ENCODE peak calls at places on chromosomes 13 and 19, in five cellular contexts. C is transverse colon, R is IMR-90, H is fibroblast of mammary gland, N is OCI-LY7. A is an unnamed sample.

GRCh38 chr13:53005631-53006030 is 23.0 kb upstream of the OLFM4 start:
- DNase-seq in C (no peak), R (no peak), H (no peak), N (no peak), A (no peak)

GRCh38 chr13:44125943-44126469 is 246.3 kb downstream of the LACC1 start:
- DNase-seq in C (no peak), R (peak; percentile 93), H (peak; percentile 76), N (no peak), A (no peak)

GRCh38 chr19:43354305-43354627 is 780 bp downstream of the CD177 start:
- DNase-seq in C (no peak), R (no peak), H (no peak), N (no peak), A (no peak)

GRCh38 chr19:18915639-18916038 is 3.5 kb downstream of the COPE start:
- DNase-seq in C (peak; percentile 39), R (peak; percentile 30), H (peak; percentile 54), N (peak; percentile 41), A (peak; percentile 45)

GRCh38 chr13:67620665-67621064 is 390.5 kb upstream of the PCDH9 start:
- DNase-seq in C (no peak), R (peak; percentile 86), H (peak; percentile 38), N (no peak), A (no peak)

GRCh38 chr19:49333426-49334288 is 1.5 kb upstream of the CD37 start:
- DNase-seq in C (peak; percentile 68), R (peak; percentile 40), H (peak; percentile 40), N (peak; percentile 98), A (peak; percentile 68)

GRCh38 chr13:101763191-101763590 is 310.7 kb downstream of the ITGBL1 start:
- DNase-seq in C (no peak), R (no peak), H (no peak), N (no peak), A (no peak)

GRCh38 chr13:22211876-22212275 is 541.0 kb downstream of the FGF9 start:
- DNase-seq in C (no peak), R (no peak), H (no peak), N (no peak), A (no peak)

GRCh38 chr19:29121684-29122083 is 91.3 kb downstream of the UQCRFS1 start:
- DNase-seq in C (no peak), R (no peak), H (peak; percentile 26), N (no peak), A (peak; percentile 7)

GRCh38 chr13:26469602-26470001 is 87.9 kb upstream of the WASF3 start:
- DNase-seq in C (no peak), R (no peak), H (no peak), N (no peak), A (no peak)

DNA sequence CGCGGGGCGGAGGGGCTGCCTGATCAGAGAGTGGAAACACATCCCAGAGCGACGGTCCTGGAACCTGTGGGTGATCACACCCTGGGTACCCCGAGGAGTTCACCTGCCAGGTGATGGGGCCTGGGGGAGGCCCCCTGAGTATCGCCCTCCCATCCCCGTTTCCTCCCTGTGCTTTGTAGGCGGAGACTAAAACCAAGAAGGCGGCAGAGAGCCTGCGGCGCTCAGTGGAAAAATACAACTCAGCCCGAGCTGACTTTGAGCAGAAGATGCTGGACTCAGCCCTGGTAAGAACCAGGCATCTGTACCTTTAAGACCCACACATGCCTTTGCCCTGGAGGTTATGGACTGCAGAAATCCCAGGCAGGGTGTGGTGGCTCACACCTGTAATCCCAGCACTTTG is 19.3 kb downstream of the FCHO1 start:
- DNase-seq in C (no peak), R (no peak), H (no peak), N (no peak), A (no peak)
- H3K4me3 ChIP-seq in C (no peak overlapping the region), R (no peak overlapping the region), H (no peak overlapping the region), N (no peak overlapping the region), A (no peak overlapping the region)

GRCh38 chr13:99988469-99989375 is 7.1 kb downstream of the ZIC2 start:
- DNase-seq in C (no peak), R (no peak), H (no peak), N (no peak), A (no peak)
- H3K4me3 ChIP-seq in C (no peak overlapping the region), R (no peak overlapping the region), H (no peak overlapping the region), N (no peak overlapping the region), A (no peak overlapping the region)

GRCh38 chr13:30355839-30356238 is 48.5 kb upstream of the KATNAL1 start:
- DNase-seq in C (no peak), R (no peak), H (no peak), N (no peak), A (peak; percentile 62)
- H3K4me3 ChIP-seq in C (no peak overlapping the region), R (no peak overlapping the region), H (no peak overlapping the region), N (peak overlapping the region; percentile 6), A (peak overlapping the region; percentile 26)

GRCh38 chr13:114200673-114201005 is 21.6 kb downstream of the CFAP97D2 start:
- DNase-seq in C (no peak), R (peak; percentile 19), H (peak; percentile 14), N (no peak), A (no peak)
- H3K4me3 ChIP-seq in C (no peak overlapping the region), R (peak overlapping the region; percentile 4), H (no peak overlapping the region), N (no peak overlapping the region), A (no peak overlapping the region)

GRCh38 chr13:77031869-77032268 is 4.9 kb upstream of the FBXL3 start:
- DNase-seq in C (no peak), R (no peak), H (no peak), N (no peak), A (no peak)

GRCh38 chr13:77029436-77029835 is 2.5 kb upstream of the FBXL3 start:
- DNase-seq in C (no peak), R (no peak), H (no peak), N (no peak), A (no peak)

GRCh38 chr13:77026255-77026782 is 640 bp downstream of the FBXL3 start:
- DNase-seq in C (peak; percentile 94), R (peak; percentile 37), H (peak; percentile 69), N (peak; percentile 81), A (peak; percentile 62)

GRCh38 chr13:77026783-77027621 is at the start of gene FBXL3:
- DNase-seq in C (peak; percentile 88), R (peak; percentile 94), H (peak; percentile 89), N (peak; percentile 91), A (peak; percentile 77)

GRCh38 chr13:77028202-77028601 is 1.2 kb upstream of the FBXL3 start:
- DNase-seq in C (no peak), R (no peak), H (peak; percentile 75), N (no peak), A (no peak)
- H3K4me3 ChIP-seq in C (no peak overlapping the region), R (no peak overlapping the region), H (peak overlapping the region; percentile 73), N (no peak overlapping the region), A (no peak overlapping the region)

GRCh38 chr19:1258707-1259205 is 10.4 kb downstream of the MIDN start:
- DNase-seq in C (no peak), R (no peak), H (no peak), N (peak; percentile 46), A (no peak)
- H3K4me3 ChIP-seq in C (peak overlapping the region; percentile 13), R (no peak overlapping the region), H (no peak overlapping the region), N (peak overlapping the region; percentile 78), A (peak overlapping the region; percentile 50)

GRCh38 chr13:60398438-60398891 is 1.4 kb downstream of the TDRD3 start:
- DNase-seq in C (no peak), R (no peak), H (no peak), N (no peak), A (no peak)

GRCh38 chr13:60396783-60397692 is at the start of gene TDRD3:
- DNase-seq in C (peak; percentile 86), R (peak; percentile 82), H (peak; percentile 84), N (peak; percentile 88), A (peak; percentile 83)

GRCh38 chr13:60398949-60399589 is 2.0 kb downstream of the TDRD3 start:
- DNase-seq in C (peak; percentile 20), R (peak; percentile 43), H (peak; percentile 20), N (no peak), A (no peak)

GRCh38 chr13:60397693-60398437 is 845 bp downstream of the TDRD3 start:
- DNase-seq in C (peak; percentile 66), R (peak; percentile 67), H (peak; percentile 63), N (peak; percentile 73), A (no peak)

GRCh38 chr13:60402022-60402421 is 5.0 kb downstream of the TDRD3 start:
- DNase-seq in C (no peak), R (peak; percentile 5), H (no peak), N (no peak), A (no peak)
- H3K4me3 ChIP-seq in C (no peak overlapping the region), R (no peak overlapping the region), H (no peak overlapping the region), N (no peak overlapping the region), A (no peak overlapping the region)

DNA sequence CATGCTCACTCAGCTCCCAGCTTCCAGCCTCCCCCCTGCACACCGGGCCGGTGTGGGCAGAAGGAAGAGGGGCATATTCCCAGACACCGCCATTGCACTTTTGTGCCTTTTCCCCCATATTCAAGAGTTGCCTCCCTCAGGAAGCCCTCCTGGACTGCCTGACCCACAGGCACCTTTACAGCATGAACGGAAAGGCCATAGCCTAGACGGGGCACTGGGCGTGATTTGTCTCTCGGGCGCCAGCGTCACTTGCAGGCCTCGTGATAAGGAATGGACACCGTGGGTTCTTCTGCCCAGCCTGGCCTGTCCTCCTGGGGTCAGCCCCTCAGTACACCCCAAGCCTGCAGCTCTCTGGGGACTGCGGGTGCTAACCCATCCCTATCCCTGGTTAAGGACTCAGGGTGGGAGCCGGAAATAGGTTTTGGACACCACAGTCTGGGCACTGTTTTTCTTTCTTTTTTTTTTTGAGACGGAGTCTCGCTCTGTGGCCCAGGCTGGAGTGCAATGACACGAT is 933 bp upstream of the UQCR11 start:
- DNase-seq in C (no peak), R (no peak), H (no peak), N (peak; percentile 37), A (no peak)
- H3K4me3 ChIP-seq in C (peak overlapping the region; percentile 100), R (peak overlapping the region; percentile 57), H (peak overlapping the region; percentile 68), N (peak overlapping the region; percentile 100), A (peak overlapping the region; percentile 76)

GRCh38 chr19:4090351-4091220 is 23.9 kb upstream of the ZBTB7A start:
- DNase-seq in C (no peak), R (no peak), H (no peak), N (no peak), A (no peak)

GRCh38 chr19:4088975-4089374 is 22.3 kb upstream of the ZBTB7A start:
- DNase-seq in C (no peak), R (no peak), H (no peak), N (no peak), A (peak; percentile 97)

GRCh38 chr19:4088065-4088679 is 21.5 kb upstream of the ZBTB7A start:
- DNase-seq in C (no peak), R (no peak), H (no peak), N (no peak), A (no peak)

GRCh38 chr19:4089946-4090345 is 23.2 kb upstream of the ZBTB7A start:
- DNase-seq in C (no peak), R (no peak), H (no peak), N (no peak), A (no peak)

GRCh38 chr19:4089400-4089908 is 22.8 kb upstream of the ZBTB7A start:
- DNase-seq in C (peak; percentile 39), R (no peak), H (no peak), N (no peak), A (peak; percentile 78)
- H3K4me3 ChIP-seq in C (no peak overlapping the region), R (no peak overlapping the region), H (no peak overlapping the region), N (no peak overlapping the region), A (peak overlapping the region; percentile 49)

A was measured in Jurkat, Clone E6-1.